ENCODE peak calls at places on chromosome 16, in four cellular contexts. X is A549, G is NCI-H2029 treated with DMSO at 0.1 percent for 48 hours, W is HS-5. J is an unnamed sample.

GRCh38 chr16:1530883-1531637 is 2.4 kb upstream of the TMEM204 start:
- DNase-seq in G (no peak), W (no peak), X (no peak), J (no peak)

GRCh38 chr16:25635449-25635848 is 56.3 kb upstream of the HS3ST4 start:
- DNase-seq in G (no peak), W (no peak), X (no peak), J (no peak)

GRCh38 chr16:30896203-30896889 is at the start of gene CTF1:
- DNase-seq in W (peak), X (no peak), G (peak), J (peak)

GRCh38 chr16:4698321-4699029 is 5.1 kb downstream of the NUDT16L1 start:
- DNase-seq in G (no peak), W (no peak), X (no peak), J (no peak)

GRCh38 chr16:57618306-57619132 is 9.9 kb upstream of the ADGRG1 start:
- DNase-seq in G (no peak), W (no peak), X (no peak), J (no peak)

GRCh38 chr16:71758293-71758760 is 33.8 kb upstream of the PHLPP2 start:
- DNase-seq in G (no peak), W (no peak), X (no peak), J (no peak)

GRCh38 chr16:1678500-1679098 is 520 bp downstream of the JPT2 start:
- DNase-seq in W (no peak), G (no peak), X (peak), J (peak)

GRCh38 chr16:85422124-85422373 is 191.1 kb upstream of the GSE1 start:
- DNase-seq in W (no peak), G (no peak), X (no peak), J (peak)

GRCh38 chr16:50329446-50330189 is 39.2 kb downstream of the BRD7 start:
- DNase-seq in W (no peak), X (no peak), G (no peak), J (peak)

GRCh38 chr16:30395155-30395991 is at the start of gene ZNF48:
- DNase-seq in W (no peak), G (peak), X (peak), J (peak)

GRCh38 chr16:535446-536405 is 8.2 kb downstream of the CAPN15 start:
- DNase-seq in G (no peak), X (peak), W (peak), J (no peak)

GRCh38 chr16:9713151-9713550 is 469.1 kb downstream of the GRIN2A start:
- DNase-seq in X (no peak), G (no peak), W (no peak), J (no peak)